ENCODE peak calls at places on chromosome 4, in eight cellular contexts. K is globus pallidus; B is AG08396; R is IMR-90; Q is T-helper 1 cell; Y is M059J; I is cardiac muscle cell; X is natural killer cell treated with Interleukin-12 subunit alpha and Interleukin-12 subunit beta and Interleukin-15 and Interleukin-18, amount 100 ng/mL, for 72 hours. H is an unnamed sample.
A peak's percentile ranks its signal among the peaks of the same experiment; 100 is the strongest.

GRCh38 chr4:25538430-25538829 is 117.2 kb upstream of the SLC34A2 start:
- DNase-seq in Q (no peak), Y (no peak), R (no peak), I (no peak), K (no peak), B (no peak), X (no peak), H (no peak)

GRCh38 chr4:52750819-52751348 is 341 bp downstream of the ERVMER34-1 start:
- DNase-seq in Q (no peak), Y (no peak), R (no peak), K (no peak), B (peak; percentile 27), X (no peak), I (no peak), H (no peak)

GRCh38 chr4:175954685-175955084 is 111.0 kb upstream of the WDR17 start:
- DNase-seq in X (no peak), B (no peak), Q (no peak), K (no peak), Y (no peak), R (no peak), I (no peak), H (no peak)

GRCh38 chr4:13525606-13526281 is 18.6 kb downstream of the NKX3-2 start:
- DNase-seq in I (no peak), Y (no peak), K (no peak), R (no peak), B (peak; percentile 13), X (no peak), Q (no peak), H (no peak)

GRCh38 chr4:141121101-141121500 is 12.2 kb downstream of the RNF150 start:
- DNase-seq in I (no peak), K (no peak), B (no peak), Y (no peak), X (no peak), Q (no peak), R (no peak), H (no peak)

GRCh38 chr4:75980576-75980975 is 10.2 kb downstream of the SDAD1 start:
- DNase-seq in Y (no peak), R (no peak), B (no peak), I (no peak), K (no peak), Q (no peak), X (no peak), H (no peak)

GRCh38 chr4:74659576-74660411 is 134.5 kb downstream of the BTC start:
- DNase-seq in I (peak; percentile 99), Q (no peak), Y (peak; percentile 97), X (no peak), R (peak; percentile 99), B (peak; percentile 72), K (no peak), H (peak; percentile 90)

GRCh38 chr4:61201562-61202099 is 1.5 kb downstream of the ADGRL3 start:
- DNase-seq in B (peak; percentile 5), Q (no peak), I (peak; percentile 23), R (no peak), K (no peak), Y (no peak), X (no peak), H (no peak)

GRCh38 chr4:151147000-151147399 is 47.6 kb downstream of the RPS3A start:
- DNase-seq in R (peak; percentile 26), B (no peak), I (peak; percentile 56), K (no peak), X (no peak), Q (no peak), Y (no peak), H (no peak)

GRCh38 chr4:48816971-48817370 is 13.9 kb upstream of the OCIAD1 start:
- DNase-seq in X (no peak), B (no peak), K (no peak), I (no peak), Y (no peak), Q (no peak), R (no peak), H (no peak)

GRCh38 chr4:8350326-8350725 is 80.8 kb downstream of the HTRA3 start:
- DNase-seq in K (no peak), R (no peak), Q (no peak), I (no peak), B (no peak), Y (no peak), X (no peak), H (no peak)